ENCODE peak calls at places on chromosomes 7 and 10, in four cellular contexts. One of them, this sample, is unnamed.

GRCh38 chr7:141550694-141551079 is 523 bp upstream of the AGK start:
- DNase-seq in CD4-positive, alpha-beta T cell: peak; percentile 9
- DNase-seq in body of pancreas: no peak
- DNase-seq in fibroblast of lung: no peak
- DNase-seq in this sample: no peak

GRCh38 chr10:50310560-50311174 is 59.4 kb upstream of the ASAH2 start:
- DNase-seq in CD4-positive, alpha-beta T cell: no peak
- DNase-seq in body of pancreas: peak; percentile 32
- DNase-seq in fibroblast of lung: no peak
- DNase-seq in this sample: no peak

GRCh38 chr7:24381919-24382505 is 98.0 kb downstream of the NPY start:
- DNase-seq in CD4-positive, alpha-beta T cell: no peak
- DNase-seq in body of pancreas: no peak
- DNase-seq in fibroblast of lung: peak; percentile 20
- DNase-seq in this sample: no peak

GRCh38 chr7:155945670-155946325 is 133.5 kb upstream of the SHH start:
- DNase-seq in CD4-positive, alpha-beta T cell: no peak
- DNase-seq in body of pancreas: no peak
- DNase-seq in fibroblast of lung: no peak
- DNase-seq in this sample: no peak

GRCh38 chr10:75450062-75450429 is 18.6 kb downstream of the LRMDA start:
- DNase-seq in CD4-positive, alpha-beta T cell: no peak
- DNase-seq in body of pancreas: no peak
- DNase-seq in fibroblast of lung: no peak
- DNase-seq in this sample: no peak

GRCh38 chr7:111113263-111114017 is 22.5 kb downstream of the LRRN3 start:
- DNase-seq in CD4-positive, alpha-beta T cell: no peak
- DNase-seq in body of pancreas: no peak
- DNase-seq in fibroblast of lung: peak; percentile 85
- DNase-seq in this sample: no peak

GRCh38 chr7:1329966-1330915 is 97.6 kb downstream of the UNCX start:
- DNase-seq in CD4-positive, alpha-beta T cell: no peak
- DNase-seq in body of pancreas: no peak
- DNase-seq in fibroblast of lung: no peak
- DNase-seq in this sample: no peak

GRCh38 chr7:78959471-78959870 is 494.0 kb downstream of the MAGI2 start:
- DNase-seq in CD4-positive, alpha-beta T cell: no peak
- DNase-seq in body of pancreas: no peak
- DNase-seq in fibroblast of lung: peak; percentile 33
- DNase-seq in this sample: no peak

GRCh38 chr10:92839191-92840085 is 8.9 kb upstream of the EXOC6 start:
- DNase-seq in CD4-positive, alpha-beta T cell: no peak
- DNase-seq in body of pancreas: peak; percentile 59
- DNase-seq in fibroblast of lung: peak; percentile 70
- DNase-seq in this sample: no peak

GRCh38 chr7:84194484-84195260 is at the start of gene SEMA3A:
- DNase-seq in CD4-positive, alpha-beta T cell: peak; percentile 6
- DNase-seq in body of pancreas: peak; percentile 16
- DNase-seq in fibroblast of lung: peak; percentile 92
- DNase-seq in this sample: peak; percentile 70

GRCh38 chr10:35382096-35382495 is 45.8 kb downstream of the CCNY start:
- DNase-seq in CD4-positive, alpha-beta T cell: no peak
- DNase-seq in body of pancreas: no peak
- DNase-seq in fibroblast of lung: no peak
- DNase-seq in this sample: no peak

GRCh38 chr7:108109216-108109908 is 20.8 kb downstream of the LAMB4 start:
- DNase-seq in CD4-positive, alpha-beta T cell: no peak
- DNase-seq in body of pancreas: peak; percentile 50
- DNase-seq in fibroblast of lung: no peak
- DNase-seq in this sample: no peak

GRCh38 chr10:70812814-70813213 is 2.9 kb upstream of the SGPL1 start:
- DNase-seq in CD4-positive, alpha-beta T cell: no peak
- DNase-seq in body of pancreas: no peak
- DNase-seq in fibroblast of lung: no peak
- DNase-seq in this sample: no peak

GRCh38 chr7:42940985-42941847 is 9.0 kb downstream of the MRPL32 start:
- DNase-seq in CD4-positive, alpha-beta T cell: peak; percentile 70
- DNase-seq in body of pancreas: peak; percentile 89
- DNase-seq in fibroblast of lung: peak; percentile 50
- DNase-seq in this sample: peak; percentile 41

GRCh38 chr10:22561909-22562308 is 152.5 kb downstream of the PIP4K2A start:
- DNase-seq in CD4-positive, alpha-beta T cell: no peak
- DNase-seq in body of pancreas: no peak
- DNase-seq in fibroblast of lung: no peak
- DNase-seq in this sample: no peak

GRCh38 chr7:73766556-73767229 is 3.4 kb downstream of the CLDN3 start:
- DNase-seq in CD4-positive, alpha-beta T cell: no peak
- DNase-seq in body of pancreas: no peak
- DNase-seq in fibroblast of lung: no peak
- DNase-seq in this sample: no peak

GRCh38 chr7:100190059-100190711 is 12.5 kb downstream of the STAG3 start:
- DNase-seq in CD4-positive, alpha-beta T cell: no peak
- DNase-seq in body of pancreas: no peak
- DNase-seq in fibroblast of lung: peak; percentile 39
- DNase-seq in this sample: peak; percentile 24

GRCh38 chr7:158828343-158829020 is 827 bp downstream of the ESYT2 start:
- DNase-seq in CD4-positive, alpha-beta T cell: no peak
- DNase-seq in body of pancreas: peak; percentile 54
- DNase-seq in fibroblast of lung: peak; percentile 30
- DNase-seq in this sample: no peak

GRCh38 chr7:76016191-76016947 is 22.0 kb upstream of the TMEM120A start:
- DNase-seq in CD4-positive, alpha-beta T cell: no peak
- DNase-seq in body of pancreas: no peak
- DNase-seq in fibroblast of lung: peak; percentile 81
- DNase-seq in this sample: no peak

GRCh38 chr10:28410420-28411135 is 107.7 kb upstream of the MPP7 start:
- DNase-seq in CD4-positive, alpha-beta T cell: no peak
- DNase-seq in body of pancreas: no peak
- DNase-seq in fibroblast of lung: no peak
- DNase-seq in this sample: no peak

GRCh38 chr7:29946428-29947186 is 43.0 kb downstream of the SCRN1 start:
- DNase-seq in CD4-positive, alpha-beta T cell: no peak
- DNase-seq in body of pancreas: peak; percentile 76
- DNase-seq in fibroblast of lung: peak; percentile 17
- DNase-seq in this sample: no peak

GRCh38 chr7:106730021-106730420 is 69.1 kb upstream of the CCDC71L start:
- DNase-seq in CD4-positive, alpha-beta T cell: no peak
- DNase-seq in body of pancreas: no peak
- DNase-seq in fibroblast of lung: peak; percentile 12
- DNase-seq in this sample: no peak

GRCh38 chr10:89684604-89685003 is 16.8 kb upstream of the KIF20B start:
- DNase-seq in CD4-positive, alpha-beta T cell: no peak
- DNase-seq in body of pancreas: no peak
- DNase-seq in fibroblast of lung: peak; percentile 29
- DNase-seq in this sample: no peak

GRCh38 chr7:30164567-30164966 is 29.8 kb downstream of the MTURN start:
- DNase-seq in CD4-positive, alpha-beta T cell: no peak
- DNase-seq in body of pancreas: no peak
- DNase-seq in fibroblast of lung: peak; percentile 53
- DNase-seq in this sample: no peak

GRCh38 chr10:109852718-109853037 is 70.6 kb downstream of the XPNPEP1 start:
- DNase-seq in CD4-positive, alpha-beta T cell: no peak
- DNase-seq in body of pancreas: no peak
- DNase-seq in fibroblast of lung: no peak
- DNase-seq in this sample: no peak

GRCh38 chr10:47378606-47379444 is 5.3 kb downstream of the ZNF488 start:
- DNase-seq in CD4-positive, alpha-beta T cell: no peak
- DNase-seq in body of pancreas: no peak
- DNase-seq in fibroblast of lung: no peak
- DNase-seq in this sample: no peak

GRCh38 chr10:77195101-77195500 is 442.5 kb downstream of the KCNMA1 start:
- DNase-seq in CD4-positive, alpha-beta T cell: no peak
- DNase-seq in body of pancreas: no peak
- DNase-seq in fibroblast of lung: peak; percentile 97
- DNase-seq in this sample: peak; percentile 61

GRCh38 chr10:47277352-47278151 is 22.4 kb upstream of the GDF10 start:
- DNase-seq in CD4-positive, alpha-beta T cell: no peak
- DNase-seq in body of pancreas: no peak
- DNase-seq in fibroblast of lung: no peak
- DNase-seq in this sample: no peak

GRCh38 chr7:117619690-117620089 is 139.9 kb downstream of the CFTR start:
- DNase-seq in CD4-positive, alpha-beta T cell: no peak
- DNase-seq in body of pancreas: no peak
- DNase-seq in fibroblast of lung: no peak
- DNase-seq in this sample: no peak

GRCh38 chr7:45874408-45875131 is 1.7 kb upstream of the CCDC201 start:
- DNase-seq in CD4-positive, alpha-beta T cell: no peak
- DNase-seq in body of pancreas: no peak
- DNase-seq in fibroblast of lung: peak; percentile 94
- DNase-seq in this sample: peak; percentile 45

GRCh38 chr7:1924185-1924817 is 254.2 kb downstream of the ELFN1 start:
- DNase-seq in CD4-positive, alpha-beta T cell: no peak
- DNase-seq in body of pancreas: no peak
- DNase-seq in fibroblast of lung: peak; percentile 29
- DNase-seq in this sample: no peak

GRCh38 chr7:120740348-120740747 is 117.6 kb downstream of the TSPAN12 start:
- DNase-seq in CD4-positive, alpha-beta T cell: no peak
- DNase-seq in body of pancreas: no peak
- DNase-seq in fibroblast of lung: peak; percentile 52
- DNase-seq in this sample: no peak

GRCh38 chr7:85528581-85528980 is 341.7 kb upstream of the SEMA3D start:
- DNase-seq in CD4-positive, alpha-beta T cell: no peak
- DNase-seq in body of pancreas: no peak
- DNase-seq in fibroblast of lung: no peak
- DNase-seq in this sample: no peak

GRCh38 chr7:85525661-85526060 is 338.8 kb upstream of the SEMA3D start:
- DNase-seq in CD4-positive, alpha-beta T cell: no peak
- DNase-seq in body of pancreas: no peak
- DNase-seq in fibroblast of lung: no peak
- DNase-seq in this sample: no peak

GRCh38 chr7:85529831-85530230 is 343.0 kb upstream of the SEMA3D start:
- DNase-seq in CD4-positive, alpha-beta T cell: no peak
- DNase-seq in body of pancreas: no peak
- DNase-seq in fibroblast of lung: peak; percentile 96
- DNase-seq in this sample: no peak

GRCh38 chr7:85529197-85529596 is 342.3 kb upstream of the SEMA3D start:
- DNase-seq in CD4-positive, alpha-beta T cell: no peak
- DNase-seq in body of pancreas: peak; percentile 63
- DNase-seq in fibroblast of lung: peak; percentile 71
- DNase-seq in this sample: no peak
- H3K27ac ChIP-seq in CD4-positive, alpha-beta T cell: no peak overlapping the region
- H3K27ac ChIP-seq in body of pancreas: no peak overlapping the region
- H3K27ac ChIP-seq in fibroblast of lung: no peak overlapping the region
- H3K27ac ChIP-seq in this sample: no peak overlapping the region

DNA sequence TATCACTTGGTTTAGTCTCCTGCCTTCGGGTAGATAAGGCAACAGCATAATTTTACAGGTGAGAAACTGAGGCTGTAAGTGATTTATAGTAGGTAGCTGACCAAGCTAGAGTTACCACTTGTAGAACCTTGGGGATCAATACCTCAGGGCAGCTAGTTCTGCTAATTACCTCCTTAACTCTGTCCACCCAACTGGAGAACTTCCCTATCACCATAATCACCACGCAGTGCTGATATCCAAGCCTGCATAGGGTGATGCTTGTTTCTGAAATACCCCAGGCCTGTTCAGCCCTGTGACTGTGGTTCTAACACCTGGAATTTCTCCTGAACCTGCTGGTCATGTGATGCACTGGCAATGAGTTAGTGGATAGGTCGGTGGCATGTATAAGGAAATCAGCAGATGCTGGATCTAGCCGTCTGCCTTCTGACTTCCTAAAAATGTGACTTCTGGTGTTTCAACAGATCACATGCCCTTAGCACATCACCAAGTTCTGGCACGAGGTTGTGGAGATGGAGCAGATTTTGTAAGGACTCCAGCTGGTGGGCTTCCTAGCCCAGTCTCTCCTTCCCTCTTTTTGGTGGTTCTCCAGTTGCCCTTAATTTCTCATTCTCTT is 15.3 kb downstream of the PLAU start:
- DNase-seq in CD4-positive, alpha-beta T cell: no peak
- DNase-seq in body of pancreas: no peak
- DNase-seq in fibroblast of lung: no peak
- DNase-seq in this sample: no peak
- H3K27ac ChIP-seq in CD4-positive, alpha-beta T cell: no peak overlapping the region
- H3K27ac ChIP-seq in body of pancreas: no peak overlapping the region
- H3K27ac ChIP-seq in fibroblast of lung: no peak overlapping the region
- H3K27ac ChIP-seq in this sample: no peak overlapping the region

GRCh38 chr7:66682350-66683093 is 53.8 kb downstream of the KCTD7 start:
- DNase-seq in CD4-positive, alpha-beta T cell: no peak
- DNase-seq in body of pancreas: peak; percentile 41
- DNase-seq in fibroblast of lung: peak; percentile 64
- DNase-seq in this sample: no peak

GRCh38 chr7:66687186-66687585 is 53.3 kb upstream of the RABGEF1 start:
- DNase-seq in CD4-positive, alpha-beta T cell: no peak
- DNase-seq in body of pancreas: no peak
- DNase-seq in fibroblast of lung: no peak
- DNase-seq in this sample: no peak

GRCh38 chr7:66681491-66682349 is 53.0 kb downstream of the KCTD7 start:
- DNase-seq in CD4-positive, alpha-beta T cell: peak; percentile 89
- DNase-seq in body of pancreas: peak; percentile 98
- DNase-seq in fibroblast of lung: peak; percentile 95
- DNase-seq in this sample: peak; percentile 78

GRCh38 chr7:66679633-66679980 is 50.9 kb downstream of the KCTD7 start:
- DNase-seq in CD4-positive, alpha-beta T cell: no peak
- DNase-seq in body of pancreas: no peak
- DNase-seq in fibroblast of lung: no peak
- DNase-seq in this sample: no peak

GRCh38 chr7:66683770-66684123 is 55.1 kb downstream of the KCTD7 start:
- DNase-seq in CD4-positive, alpha-beta T cell: no peak
- DNase-seq in body of pancreas: no peak
- DNase-seq in fibroblast of lung: peak; percentile 14
- DNase-seq in this sample: no peak
- H3K27ac ChIP-seq in CD4-positive, alpha-beta T cell: no peak overlapping the region
- H3K27ac ChIP-seq in body of pancreas: no peak overlapping the region
- H3K27ac ChIP-seq in fibroblast of lung: no peak overlapping the region
- H3K27ac ChIP-seq in this sample: no peak overlapping the region

GRCh38 chr10:133384071-133384470 is 5.0 kb downstream of the PAOX start:
- DNase-seq in CD4-positive, alpha-beta T cell: no peak
- DNase-seq in body of pancreas: no peak
- DNase-seq in fibroblast of lung: no peak
- DNase-seq in this sample: no peak
- H3K27ac ChIP-seq in CD4-positive, alpha-beta T cell: no peak overlapping the region
- H3K27ac ChIP-seq in body of pancreas: no peak overlapping the region
- H3K27ac ChIP-seq in fibroblast of lung: no peak overlapping the region
- H3K27ac ChIP-seq in this sample: no peak overlapping the region

DNA sequence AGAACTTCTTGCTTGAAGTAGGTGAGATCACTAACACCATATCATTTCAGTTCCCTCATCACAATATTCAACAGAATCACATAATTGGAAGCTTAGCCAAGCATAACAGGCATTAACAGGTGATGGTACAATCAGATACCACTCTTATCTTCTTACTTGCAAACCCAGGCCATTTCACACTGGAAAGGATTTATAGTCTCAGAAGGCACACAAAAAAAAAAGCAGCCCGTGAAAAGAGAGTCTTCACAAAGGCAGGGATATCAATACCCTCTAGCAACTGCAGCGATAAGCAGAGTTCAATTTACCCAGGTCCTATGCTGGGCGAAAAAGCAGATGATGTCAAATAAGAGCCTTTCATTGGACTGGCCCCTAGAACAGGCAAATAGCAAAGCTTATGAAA is 1082.4 kb downstream of the XPNPEP1 start:
- DNase-seq in CD4-positive, alpha-beta T cell: no peak
- DNase-seq in body of pancreas: no peak
- DNase-seq in fibroblast of lung: no peak
- DNase-seq in this sample: no peak
- H3K27ac ChIP-seq in CD4-positive, alpha-beta T cell: no peak overlapping the region
- H3K27ac ChIP-seq in body of pancreas: no peak overlapping the region
- H3K27ac ChIP-seq in fibroblast of lung: no peak overlapping the region
- H3K27ac ChIP-seq in this sample: no peak overlapping the region

GRCh38 chr7:55481126-55481525 is 91.2 kb downstream of the VOPP1 start:
- DNase-seq in CD4-positive, alpha-beta T cell: no peak
- DNase-seq in body of pancreas: no peak
- DNase-seq in fibroblast of lung: no peak
- DNase-seq in this sample: no peak
- H3K27ac ChIP-seq in CD4-positive, alpha-beta T cell: no peak overlapping the region
- H3K27ac ChIP-seq in body of pancreas: no peak overlapping the region
- H3K27ac ChIP-seq in fibroblast of lung: no peak overlapping the region
- H3K27ac ChIP-seq in this sample: no peak overlapping the region

This sample was measured in AG04450.